ENCODE peak calls at places on chromosomes 12 and 14, in nine cellular contexts. L, S, I, Q, J, A, N, U and W are unnamed samples.

GRCh38 chr14:54488318-54488645 is 498 bp downstream of the GMFB start:
- DNase-seq in L (no peak), I (no peak), Q (peak), A (no peak), U (no peak), N (no peak), J (no peak), S (no peak), W (no peak)

GRCh38 chr14:56333361-56334279 is 215.4 kb downstream of the PELI2 start:
- DNase-seq in J (no peak), I (no peak), A (peak), U (peak), Q (peak), L (no peak), S (no peak), N (peak), W (peak)

GRCh38 chr14:79199217-79199616 is 1012.1 kb downstream of the DIO2 start:
- DNase-seq in A (no peak), N (no peak), Q (no peak), J (no peak), U (no peak), S (no peak), I (no peak), L (no peak), W (no peak)

GRCh38 chr12:90909069-90909676 is 45.8 kb downstream of the CCER1 start:
- DNase-seq in L (no peak), S (no peak), Q (peak), J (no peak), I (no peak), U (peak), A (peak), N (no peak), W (peak)

GRCh38 chr14:75928587-75929230 is 53.1 kb downstream of the TGFB3 start:
- DNase-seq in Q (peak), S (no peak), J (no peak), N (no peak), L (no peak), I (no peak), U (no peak), A (no peak), W (peak)

GRCh38 chr14:91647817-91648216 is 84.1 kb downstream of the CATSPERB start:
- DNase-seq in Q (no peak), J (no peak), U (no peak), L (no peak), A (no peak), N (no peak), S (no peak), I (no peak), W (no peak)

GRCh38 chr12:92041742-92042141 is 103.9 kb downstream of the BTG1 start:
- DNase-seq in L (no peak), Q (no peak), U (no peak), A (no peak), S (no peak), I (no peak), J (no peak), N (peak), W (no peak)

GRCh38 chr12:29858270-29858786 is 74.6 kb upstream of the TMTC1 start:
- DNase-seq in N (no peak), L (no peak), Q (peak), J (no peak), I (no peak), A (no peak), S (no peak), U (no peak), W (no peak)